ENCODE peak calls at places on chromosomes 16 and 17, in five cellular contexts. One of them, this sample, is unnamed.

GRCh38 chr16:2467301-2468141 is 3.6 kb upstream of the NTN3 start:
- DNase-seq in mucosa of descending colon: peak; percentile 71
- DNase-seq in HCT116: peak; percentile 41
- DNase-seq in GM12865: peak; percentile 63
- DNase-seq in IMR-90: peak; percentile 72
- DNase-seq in this sample: no peak

GRCh38 chr17:81459864-81460263 is 52.7 kb downstream of the ACTG1 start:
- DNase-seq in IMR-90: no peak
- DNase-seq in GM12865: no peak
- DNase-seq in HCT116: no peak
- DNase-seq in mucosa of descending colon: no peak
- DNase-seq in this sample: no peak

GRCh38 chr17:16880121-16880842 is 91.6 kb downstream of the TNFRSF13B start:
- DNase-seq in GM12865: no peak
- DNase-seq in IMR-90: no peak
- DNase-seq in HCT116: no peak
- DNase-seq in mucosa of descending colon: no peak
- DNase-seq in this sample: no peak

GRCh38 chr17:27668488-27668823 is 37.5 kb downstream of the LGALS9 start:
- DNase-seq in mucosa of descending colon: no peak
- DNase-seq in GM12865: no peak
- DNase-seq in HCT116: no peak
- DNase-seq in IMR-90: no peak
- DNase-seq in this sample: no peak

GRCh38 chr16:87324411-87325275 is 7.5 kb upstream of the C16orf95 start:
- DNase-seq in IMR-90: peak; percentile 10
- DNase-seq in GM12865: peak; percentile 46
- DNase-seq in mucosa of descending colon: peak; percentile 52
- DNase-seq in HCT116: no peak
- DNase-seq in this sample: no peak

GRCh38 chr16:21566891-21567414 is 32.4 kb upstream of the METTL9 start:
- DNase-seq in GM12865: no peak
- DNase-seq in IMR-90: no peak
- DNase-seq in HCT116: no peak
- DNase-seq in mucosa of descending colon: no peak
- DNase-seq in this sample: no peak

GRCh38 chr17:9072626-9073339 is 51.5 kb downstream of the NTN1 start:
- DNase-seq in IMR-90: no peak
- DNase-seq in HCT116: no peak
- DNase-seq in mucosa of descending colon: peak; percentile 47
- DNase-seq in GM12865: no peak
- DNase-seq in this sample: no peak

GRCh38 chr16:22754577-22754976 is 59.4 kb upstream of the HS3ST2 start:
- DNase-seq in HCT116: no peak
- DNase-seq in GM12865: no peak
- DNase-seq in mucosa of descending colon: no peak
- DNase-seq in IMR-90: no peak
- DNase-seq in this sample: no peak

GRCh38 chr16:57042157-57043111 is 49.9 kb upstream of the CPNE2 start:
- DNase-seq in HCT116: no peak
- DNase-seq in mucosa of descending colon: no peak
- DNase-seq in IMR-90: peak; percentile 36
- DNase-seq in GM12865: peak; percentile 92
- DNase-seq in this sample: peak; percentile 79

GRCh38 chr17:45127583-45128300 is 4.6 kb downstream of the PLCD3 start:
- DNase-seq in IMR-90: peak; percentile 42
- DNase-seq in GM12865: no peak
- DNase-seq in HCT116: no peak
- DNase-seq in mucosa of descending colon: peak; percentile 91
- DNase-seq in this sample: no peak

GRCh38 chr16:22888791-22889190 is 74.8 kb downstream of the HS3ST2 start:
- DNase-seq in GM12865: no peak
- DNase-seq in mucosa of descending colon: no peak
- DNase-seq in IMR-90: peak; percentile 3
- DNase-seq in HCT116: no peak
- DNase-seq in this sample: no peak

GRCh38 chr17:1975573-1975972 is 49.6 kb downstream of the RTN4RL1 start:
- DNase-seq in mucosa of descending colon: no peak
- DNase-seq in IMR-90: no peak
- DNase-seq in HCT116: no peak
- DNase-seq in GM12865: peak; percentile 24
- DNase-seq in this sample: no peak

GRCh38 chr16:58409316-58409973 is 17.2 kb downstream of the GINS3 start:
- DNase-seq in mucosa of descending colon: no peak
- DNase-seq in GM12865: no peak
- DNase-seq in IMR-90: peak; percentile 7
- DNase-seq in HCT116: no peak
- DNase-seq in this sample: no peak

GRCh38 chr16:84072014-84072413 is 29.4 kb upstream of the SLC38A8 start:
- DNase-seq in mucosa of descending colon: no peak
- DNase-seq in GM12865: no peak
- DNase-seq in HCT116: no peak
- DNase-seq in IMR-90: peak; percentile 56
- DNase-seq in this sample: no peak

GRCh38 chr17:58120195-58120822 is 27.9 kb upstream of the OR4D1 start:
- DNase-seq in HCT116: peak; percentile 33
- DNase-seq in GM12865: peak; percentile 66
- DNase-seq in mucosa of descending colon: no peak
- DNase-seq in IMR-90: peak; percentile 66
- DNase-seq in this sample: peak; percentile 10

GRCh38 chr16:8859913-8860881 is 8.6 kb downstream of the CARHSP1 start:
- DNase-seq in mucosa of descending colon: peak; percentile 27
- DNase-seq in IMR-90: peak; percentile 79
- DNase-seq in HCT116: no peak
- DNase-seq in GM12865: no peak
- DNase-seq in this sample: no peak

GRCh38 chr17:80101946-80102706 is 745 bp downstream of the GAA start:
- DNase-seq in mucosa of descending colon: no peak
- DNase-seq in IMR-90: peak; percentile 77
- DNase-seq in HCT116: no peak
- DNase-seq in GM12865: peak; percentile 20
- DNase-seq in this sample: no peak

GRCh38 chr16:53094013-53094630 is 39.3 kb downstream of the CHD9 start:
- DNase-seq in HCT116: no peak
- DNase-seq in mucosa of descending colon: peak; percentile 90
- DNase-seq in IMR-90: no peak
- DNase-seq in GM12865: peak; percentile 85
- DNase-seq in this sample: peak; percentile 74

GRCh38 chr17:79707931-79708891 is 22.5 kb upstream of the ENPP7 start:
- DNase-seq in mucosa of descending colon: peak; percentile 49
- DNase-seq in IMR-90: peak; percentile 38
- DNase-seq in HCT116: peak; percentile 34
- DNase-seq in GM12865: peak; percentile 51
- DNase-seq in this sample: no peak

GRCh38 chr17:4721203-4722135 is 9.8 kb upstream of the MED11 start:
- DNase-seq in mucosa of descending colon: peak; percentile 74
- DNase-seq in GM12865: no peak
- DNase-seq in IMR-90: peak; percentile 80
- DNase-seq in HCT116: peak; percentile 48
- DNase-seq in this sample: no peak

GRCh38 chr16:58269526-58269925 is 25.3 kb downstream of the PRSS54 start:
- DNase-seq in GM12865: no peak
- DNase-seq in mucosa of descending colon: no peak
- DNase-seq in IMR-90: peak; percentile 40
- DNase-seq in HCT116: no peak
- DNase-seq in this sample: no peak

GRCh38 chr16:84541999-84542876 is 37.8 kb upstream of the MEAK7 start:
- DNase-seq in GM12865: no peak
- DNase-seq in HCT116: no peak
- DNase-seq in IMR-90: peak; percentile 41
- DNase-seq in mucosa of descending colon: peak; percentile 16
- DNase-seq in this sample: no peak

GRCh38 chr17:33267279-33267790 is 25.8 kb downstream of the ASIC2 start:
- DNase-seq in IMR-90: peak; percentile 94
- DNase-seq in HCT116: no peak
- DNase-seq in GM12865: no peak
- DNase-seq in mucosa of descending colon: no peak
- DNase-seq in this sample: no peak

GRCh38 chr16:2190659-2191445 is 5.6 kb downstream of the CASKIN1 start:
- DNase-seq in mucosa of descending colon: no peak
- DNase-seq in GM12865: no peak
- DNase-seq in HCT116: no peak
- DNase-seq in IMR-90: no peak
- DNase-seq in this sample: no peak

GRCh38 chr16:91484-91883 is 13.5 kb downstream of the MPG start:
- DNase-seq in GM12865: no peak
- DNase-seq in HCT116: no peak
- DNase-seq in IMR-90: no peak
- DNase-seq in mucosa of descending colon: no peak
- DNase-seq in this sample: no peak

GRCh38 chr17:36463916-36464764 is 22.3 kb upstream of the ZNHIT3 start:
- DNase-seq in GM12865: peak; percentile 21
- DNase-seq in IMR-90: peak; percentile 67
- DNase-seq in HCT116: peak; percentile 47
- DNase-seq in mucosa of descending colon: peak; percentile 76
- DNase-seq in this sample: no peak

GRCh38 chr17:82257473-82257872 is 16.0 kb downstream of the CSNK1D start:
- DNase-seq in mucosa of descending colon: peak; percentile 70
- DNase-seq in HCT116: no peak
- DNase-seq in IMR-90: no peak
- DNase-seq in GM12865: no peak
- DNase-seq in this sample: no peak

GRCh38 chr17:28364665-28365363 is at the start of gene SEBOX:
- DNase-seq in mucosa of descending colon: no peak
- DNase-seq in GM12865: no peak
- DNase-seq in IMR-90: no peak
- DNase-seq in HCT116: no peak
- DNase-seq in this sample: no peak

GRCh38 chr17:30548189-30548588 is 71.0 kb downstream of the GOSR1 start:
- DNase-seq in HCT116: no peak
- DNase-seq in IMR-90: no peak
- DNase-seq in mucosa of descending colon: no peak
- DNase-seq in GM12865: no peak
- DNase-seq in this sample: no peak

GRCh38 chr16:73878616-73879015 is 418.0 kb upstream of the PSMD7 start:
- DNase-seq in HCT116: peak; percentile 52
- DNase-seq in mucosa of descending colon: no peak
- DNase-seq in GM12865: peak; percentile 57
- DNase-seq in IMR-90: peak; percentile 76
- DNase-seq in this sample: peak; percentile 5

GRCh38 chr16:1745181-1745899 is 26.0 kb downstream of the NME3 start:
- DNase-seq in HCT116: no peak
- DNase-seq in IMR-90: peak; percentile 59
- DNase-seq in mucosa of descending colon: no peak
- DNase-seq in GM12865: no peak
- DNase-seq in this sample: no peak

GRCh38 chr17:60554377-60554788 is 28.3 kb upstream of the APPBP2 start:
- DNase-seq in HCT116: no peak
- DNase-seq in mucosa of descending colon: no peak
- DNase-seq in GM12865: no peak
- DNase-seq in IMR-90: peak; percentile 85
- DNase-seq in this sample: no peak

GRCh38 chr17:70159980-70160379 is 9.4 kb upstream of the KCNJ2 start:
- DNase-seq in HCT116: no peak
- DNase-seq in IMR-90: peak; percentile 22
- DNase-seq in mucosa of descending colon: no peak
- DNase-seq in GM12865: no peak
- DNase-seq in this sample: no peak

GRCh38 chr17:18261146-18261515 is 669 bp downstream of the MIEF2 start:
- DNase-seq in HCT116: no peak
- DNase-seq in GM12865: peak; percentile 57
- DNase-seq in IMR-90: peak; percentile 44
- DNase-seq in mucosa of descending colon: peak; percentile 64
- DNase-seq in this sample: no peak

GRCh38 chr17:83200231-83200699 is 120.9 kb downstream of the METRNL start:
- DNase-seq in IMR-90: peak; percentile 26
- DNase-seq in HCT116: no peak
- DNase-seq in mucosa of descending colon: peak; percentile 49
- DNase-seq in GM12865: peak; percentile 39
- DNase-seq in this sample: no peak

GRCh38 chr16:68901910-68902309 is 58.6 kb downstream of the TANGO6 start:
- DNase-seq in IMR-90: peak; percentile 77
- DNase-seq in mucosa of descending colon: no peak
- DNase-seq in GM12865: no peak
- DNase-seq in HCT116: no peak
- DNase-seq in this sample: no peak

GRCh38 chr16:75433732-75434413 is 570 bp upstream of the CFDP1 start:
- DNase-seq in GM12865: peak; percentile 85
- DNase-seq in IMR-90: peak; percentile 97
- DNase-seq in HCT116: no peak
- DNase-seq in mucosa of descending colon: peak; percentile 52
- DNase-seq in this sample: peak; percentile 67

GRCh38 chr16:15542261-15542660 is 100.7 kb downstream of the MARF1 start:
- DNase-seq in IMR-90: no peak
- DNase-seq in GM12865: no peak
- DNase-seq in mucosa of descending colon: no peak
- DNase-seq in HCT116: no peak
- DNase-seq in this sample: no peak

GRCh38 chr17:33989357-33990148 is 265.5 kb upstream of the CCL2 start:
- DNase-seq in mucosa of descending colon: peak; percentile 65
- DNase-seq in HCT116: no peak
- DNase-seq in IMR-90: no peak
- DNase-seq in GM12865: peak; percentile 10
- DNase-seq in this sample: no peak

GRCh38 chr17:72976971-72977767 is 115.3 kb downstream of the SLC39A11 start:
- DNase-seq in HCT116: peak; percentile 82
- DNase-seq in IMR-90: peak; percentile 95
- DNase-seq in GM12865: peak; percentile 72
- DNase-seq in mucosa of descending colon: peak; percentile 29
- DNase-seq in this sample: no peak
- H3K4me3 ChIP-seq in HCT116: peak overlapping the region; percentile 37
- H3K4me3 ChIP-seq in IMR-90: no peak overlapping the region
- H3K4me3 ChIP-seq in GM12865: peak overlapping the region; percentile 25
- H3K4me3 ChIP-seq in mucosa of descending colon: no peak overlapping the region
- H3K4me3 ChIP-seq in this sample: no peak overlapping the region

GRCh38 chr16:89168381-89169189 is 3.0 kb upstream of the CDH15 start:
- DNase-seq in mucosa of descending colon: no peak
- DNase-seq in HCT116: no peak
- DNase-seq in GM12865: no peak
- DNase-seq in IMR-90: no peak
- DNase-seq in this sample: no peak
- TF ChIP-seq CTCF in mucosa of descending colon: no peak
- TF ChIP-seq CTCF in HCT116: no peak
- TF ChIP-seq CTCF in GM12865: no peak
- TF ChIP-seq CTCF in IMR-90: peak; percentile 9
- TF ChIP-seq CTCF in this sample: peak; percentile 6

GRCh38 chr17:78428842-78429617 is 50.6 kb downstream of the PGS1 start:
- DNase-seq in IMR-90: peak; percentile 25
- DNase-seq in HCT116: no peak
- DNase-seq in mucosa of descending colon: peak; percentile 20
- DNase-seq in GM12865: no peak
- DNase-seq in this sample: no peak
- H3K4me3 ChIP-seq in IMR-90: no peak overlapping the region
- H3K4me3 ChIP-seq in HCT116: no peak overlapping the region
- H3K4me3 ChIP-seq in mucosa of descending colon: no peak overlapping the region
- H3K4me3 ChIP-seq in GM12865: no peak overlapping the region
- H3K4me3 ChIP-seq in this sample: no peak overlapping the region

DNA sequence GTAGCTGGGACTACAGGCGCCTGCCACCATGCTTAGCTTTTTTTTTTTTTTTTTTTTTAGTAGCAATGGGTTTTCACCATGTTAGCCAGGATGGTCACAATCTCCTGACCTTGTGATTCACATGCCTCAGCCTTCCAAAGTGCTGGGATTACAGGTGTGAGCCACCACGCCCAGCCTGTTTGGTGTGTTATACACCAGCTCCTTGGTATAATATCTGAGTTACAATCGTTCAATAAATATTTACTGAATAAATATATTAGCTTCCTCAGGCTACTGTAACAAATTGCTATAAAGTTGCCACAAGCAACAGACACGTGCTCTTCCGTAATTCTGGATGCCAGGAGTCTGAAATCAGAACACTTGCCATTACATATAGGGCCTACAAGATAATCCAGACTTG is 13.6 kb upstream of the FAM20A start:
- DNase-seq in GM12865: no peak
- DNase-seq in mucosa of descending colon: no peak
- DNase-seq in IMR-90: no peak
- DNase-seq in HCT116: no peak
- DNase-seq in this sample: no peak
- TF ChIP-seq CTCF in GM12865: no peak
- TF ChIP-seq CTCF in mucosa of descending colon: no peak
- TF ChIP-seq CTCF in IMR-90: no peak
- TF ChIP-seq CTCF in HCT116: no peak
- TF ChIP-seq CTCF in this sample: no peak

This sample was measured in GM12864.